ENCODE peak calls at places on chromosomes 2 and 18, in nine cellular contexts. One of them, this sample, is unnamed.

GRCh38 chr2:191521608-191522208 is 156.2 kb upstream of the NABP1 start:
- DNase-seq in IMR-90: peak
- DNase-seq in lower leg skin: no peak
- DNase-seq in Peyer's patch: no peak
- DNase-seq in HCT116: peak
- DNase-seq in body of pancreas: no peak
- DNase-seq in A549: peak
- DNase-seq in transverse colon: no peak
- DNase-seq in esophagus squamous epithelium: no peak
- DNase-seq in this sample: peak

GRCh38 chr18:3458952-3459853 is 9.2 kb downstream of the TGIF1 start:
- DNase-seq in IMR-90: peak
- DNase-seq in lower leg skin: no peak
- DNase-seq in Peyer's patch: no peak
- DNase-seq in HCT116: no peak
- DNase-seq in body of pancreas: no peak
- DNase-seq in A549: no peak
- DNase-seq in transverse colon: no peak
- DNase-seq in esophagus squamous epithelium: no peak
- DNase-seq in this sample: no peak

GRCh38 chr2:119407430-119408220 is 24.0 kb upstream of the TMEM37 start:
- DNase-seq in IMR-90: peak
- DNase-seq in lower leg skin: peak
- DNase-seq in Peyer's patch: no peak
- DNase-seq in HCT116: peak
- DNase-seq in body of pancreas: peak
- DNase-seq in A549: peak
- DNase-seq in transverse colon: peak
- DNase-seq in esophagus squamous epithelium: no peak
- DNase-seq in this sample: peak

GRCh38 chr18:43935051-43935412 is 657.7 kb upstream of the SYT4 start:
- DNase-seq in IMR-90: peak
- DNase-seq in lower leg skin: no peak
- DNase-seq in Peyer's patch: no peak
- DNase-seq in HCT116: no peak
- DNase-seq in body of pancreas: no peak
- DNase-seq in A549: no peak
- DNase-seq in transverse colon: no peak
- DNase-seq in esophagus squamous epithelium: no peak
- DNase-seq in this sample: no peak

GRCh38 chr18:48727685-48728084 is 188.9 kb downstream of the CTIF start:
- DNase-seq in IMR-90: no peak
- DNase-seq in lower leg skin: no peak
- DNase-seq in Peyer's patch: no peak
- DNase-seq in HCT116: no peak
- DNase-seq in body of pancreas: no peak
- DNase-seq in A549: no peak
- DNase-seq in transverse colon: no peak
- DNase-seq in esophagus squamous epithelium: no peak
- DNase-seq in this sample: no peak

GRCh38 chr2:136424112-136424511 is 306.2 kb upstream of the CXCR4 start:
- DNase-seq in IMR-90: no peak
- DNase-seq in lower leg skin: no peak
- DNase-seq in Peyer's patch: no peak
- DNase-seq in HCT116: no peak
- DNase-seq in body of pancreas: no peak
- DNase-seq in A549: no peak
- DNase-seq in transverse colon: no peak
- DNase-seq in esophagus squamous epithelium: no peak
- DNase-seq in this sample: no peak

GRCh38 chr2:126644630-126645191 is 11.2 kb upstream of the GYPC start:
- DNase-seq in IMR-90: no peak
- DNase-seq in lower leg skin: no peak
- DNase-seq in Peyer's patch: no peak
- DNase-seq in HCT116: no peak
- DNase-seq in body of pancreas: no peak
- DNase-seq in A549: no peak
- DNase-seq in transverse colon: no peak
- DNase-seq in esophagus squamous epithelium: no peak
- DNase-seq in this sample: no peak

GRCh38 chr2:172516299-172516698 is 39.6 kb upstream of the PDK1 start:
- DNase-seq in IMR-90: peak
- DNase-seq in lower leg skin: no peak
- DNase-seq in Peyer's patch: no peak
- DNase-seq in HCT116: no peak
- DNase-seq in body of pancreas: no peak
- DNase-seq in A549: no peak
- DNase-seq in transverse colon: no peak
- DNase-seq in esophagus squamous epithelium: no peak
- DNase-seq in this sample: no peak

GRCh38 chr2:134717706-134718094 is 1.1 kb downstream of the TMEM163 start:
- DNase-seq in IMR-90: no peak
- DNase-seq in lower leg skin: no peak
- DNase-seq in Peyer's patch: no peak
- DNase-seq in HCT116: no peak
- DNase-seq in body of pancreas: no peak
- DNase-seq in A549: no peak
- DNase-seq in transverse colon: no peak
- DNase-seq in esophagus squamous epithelium: no peak
- DNase-seq in this sample: no peak

GRCh38 chr2:222319576-222320440 is 21.0 kb upstream of the PAX3 start:
- DNase-seq in IMR-90: no peak
- DNase-seq in lower leg skin: no peak
- DNase-seq in Peyer's patch: no peak
- DNase-seq in HCT116: no peak
- DNase-seq in body of pancreas: no peak
- DNase-seq in A549: no peak
- DNase-seq in transverse colon: no peak
- DNase-seq in esophagus squamous epithelium: no peak
- DNase-seq in this sample: no peak

GRCh38 chr2:143936758-143937562 is 583.0 kb downstream of the ZEB2 start:
- DNase-seq in IMR-90: peak
- DNase-seq in lower leg skin: no peak
- DNase-seq in Peyer's patch: no peak
- DNase-seq in HCT116: no peak
- DNase-seq in body of pancreas: no peak
- DNase-seq in A549: no peak
- DNase-seq in transverse colon: no peak
- DNase-seq in esophagus squamous epithelium: no peak
- DNase-seq in this sample: no peak

GRCh38 chr2:42569883-42570282 is 1.5 kb downstream of the MTA3 start:
- DNase-seq in IMR-90: no peak
- DNase-seq in lower leg skin: no peak
- DNase-seq in Peyer's patch: no peak
- DNase-seq in HCT116: no peak
- DNase-seq in body of pancreas: no peak
- DNase-seq in A549: no peak
- DNase-seq in transverse colon: no peak
- DNase-seq in esophagus squamous epithelium: no peak
- DNase-seq in this sample: no peak

GRCh38 chr2:42567806-42568429 is 514 bp upstream of the MTA3 start:
- DNase-seq in IMR-90: no peak
- DNase-seq in lower leg skin: peak
- DNase-seq in Peyer's patch: peak
- DNase-seq in HCT116: no peak
- DNase-seq in body of pancreas: peak
- DNase-seq in A549: peak
- DNase-seq in transverse colon: peak
- DNase-seq in esophagus squamous epithelium: no peak
- DNase-seq in this sample: no peak

GRCh38 chr2:42567389-42567788 is 1.0 kb upstream of the MTA3 start:
- DNase-seq in IMR-90: peak
- DNase-seq in lower leg skin: no peak
- DNase-seq in Peyer's patch: no peak
- DNase-seq in HCT116: no peak
- DNase-seq in body of pancreas: no peak
- DNase-seq in A549: no peak
- DNase-seq in transverse colon: no peak
- DNase-seq in esophagus squamous epithelium: no peak
- DNase-seq in this sample: no peak

GRCh38 chr2:42569116-42569711 is 782 bp downstream of the MTA3 start:
- DNase-seq in IMR-90: peak
- DNase-seq in lower leg skin: no peak
- DNase-seq in Peyer's patch: no peak
- DNase-seq in HCT116: no peak
- DNase-seq in body of pancreas: peak
- DNase-seq in A549: peak
- DNase-seq in transverse colon: peak
- DNase-seq in esophagus squamous epithelium: no peak
- DNase-seq in this sample: peak

GRCh38 chr2:42568431-42569115 is at the start of gene MTA3:
- DNase-seq in IMR-90: no peak
- DNase-seq in lower leg skin: peak
- DNase-seq in Peyer's patch: peak
- DNase-seq in HCT116: no peak
- DNase-seq in body of pancreas: peak
- DNase-seq in A549: peak
- DNase-seq in transverse colon: peak
- DNase-seq in esophagus squamous epithelium: no peak
- DNase-seq in this sample: peak
- TF ChIP-seq POLR2A in IMR-90: no peak
- TF ChIP-seq POLR2A in lower leg skin: no peak
- TF ChIP-seq POLR2A in Peyer's patch: no peak
- TF ChIP-seq POLR2A in HCT116: no peak
- TF ChIP-seq POLR2A in body of pancreas: no peak
- TF ChIP-seq POLR2A in A549: peak
- TF ChIP-seq POLR2A in transverse colon: no peak
- TF ChIP-seq POLR2A in esophagus squamous epithelium: no peak
- TF ChIP-seq POLR2A in this sample: peak

DNA sequence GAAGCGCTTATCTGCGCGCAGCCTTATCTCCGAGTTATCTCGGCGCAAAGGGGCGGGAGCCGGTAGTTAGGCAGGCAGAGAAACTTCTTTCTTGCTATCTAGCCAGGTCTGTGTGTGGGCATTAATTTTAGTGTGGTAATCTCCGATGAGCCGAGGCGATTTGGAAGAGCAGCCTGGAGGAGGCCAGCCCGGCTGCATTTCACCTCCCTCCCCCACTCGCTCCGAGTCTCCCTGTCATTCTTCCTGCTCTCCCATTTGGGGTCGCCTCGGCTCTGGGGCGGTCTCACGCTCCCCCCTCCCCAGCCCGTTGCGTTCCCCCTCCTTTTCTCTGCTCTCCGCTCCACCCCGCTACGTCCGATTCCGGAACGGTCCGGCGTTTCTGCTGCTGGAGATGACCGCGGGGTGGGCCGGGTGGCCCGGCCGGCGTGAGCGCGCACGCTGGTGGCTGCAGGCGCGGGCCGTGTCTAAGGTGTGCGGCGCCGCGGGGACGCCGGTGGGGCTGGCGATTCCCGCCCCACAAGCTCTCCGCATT is 566 bp downstream of the GATA6 start:
- DNase-seq in IMR-90: peak
- DNase-seq in lower leg skin: no peak
- DNase-seq in Peyer's patch: no peak
- DNase-seq in HCT116: no peak
- DNase-seq in body of pancreas: peak
- DNase-seq in A549: no peak
- DNase-seq in transverse colon: no peak
- DNase-seq in esophagus squamous epithelium: no peak
- DNase-seq in this sample: no peak
- TF ChIP-seq POLR2A in IMR-90: no peak
- TF ChIP-seq POLR2A in lower leg skin: no peak
- TF ChIP-seq POLR2A in Peyer's patch: no peak
- TF ChIP-seq POLR2A in HCT116: peak
- TF ChIP-seq POLR2A in body of pancreas: no peak
- TF ChIP-seq POLR2A in A549: no peak
- TF ChIP-seq POLR2A in transverse colon: no peak
- TF ChIP-seq POLR2A in esophagus squamous epithelium: no peak
- TF ChIP-seq POLR2A in this sample: peak

GRCh38 chr2:210303498-210303897 is 11.5 kb downstream of the MYL1 start:
- DNase-seq in IMR-90: no peak
- DNase-seq in lower leg skin: no peak
- DNase-seq in Peyer's patch: no peak
- DNase-seq in HCT116: no peak
- DNase-seq in body of pancreas: no peak
- DNase-seq in A549: no peak
- DNase-seq in transverse colon: no peak
- DNase-seq in esophagus squamous epithelium: no peak
- DNase-seq in this sample: no peak
- TF ChIP-seq POLR2A in IMR-90: no peak
- TF ChIP-seq POLR2A in lower leg skin: no peak
- TF ChIP-seq POLR2A in Peyer's patch: no peak
- TF ChIP-seq POLR2A in HCT116: no peak
- TF ChIP-seq POLR2A in body of pancreas: no peak
- TF ChIP-seq POLR2A in A549: no peak
- TF ChIP-seq POLR2A in transverse colon: no peak
- TF ChIP-seq POLR2A in esophagus squamous epithelium: no peak
- TF ChIP-seq POLR2A in this sample: no peak

GRCh38 chr2:209499071-209499470 is 75.2 kb downstream of the MAP2 start:
- DNase-seq in IMR-90: peak
- DNase-seq in lower leg skin: no peak
- DNase-seq in Peyer's patch: no peak
- DNase-seq in HCT116: no peak
- DNase-seq in body of pancreas: no peak
- DNase-seq in A549: no peak
- DNase-seq in transverse colon: no peak
- DNase-seq in esophagus squamous epithelium: no peak
- DNase-seq in this sample: no peak

GRCh38 chr2:209501579-209501978 is 77.7 kb downstream of the MAP2 start:
- DNase-seq in IMR-90: no peak
- DNase-seq in lower leg skin: no peak
- DNase-seq in Peyer's patch: no peak
- DNase-seq in HCT116: no peak
- DNase-seq in body of pancreas: no peak
- DNase-seq in A549: no peak
- DNase-seq in transverse colon: no peak
- DNase-seq in esophagus squamous epithelium: no peak
- DNase-seq in this sample: no peak

GRCh38 chr2:209496586-209496982 is 72.7 kb downstream of the MAP2 start:
- DNase-seq in IMR-90: peak
- DNase-seq in lower leg skin: no peak
- DNase-seq in Peyer's patch: no peak
- DNase-seq in HCT116: no peak
- DNase-seq in body of pancreas: no peak
- DNase-seq in A549: no peak
- DNase-seq in transverse colon: no peak
- DNase-seq in esophagus squamous epithelium: no peak
- DNase-seq in this sample: no peak

GRCh38 chr2:209498574-209498973 is 74.7 kb downstream of the MAP2 start:
- DNase-seq in IMR-90: no peak
- DNase-seq in lower leg skin: no peak
- DNase-seq in Peyer's patch: no peak
- DNase-seq in HCT116: no peak
- DNase-seq in body of pancreas: no peak
- DNase-seq in A549: no peak
- DNase-seq in transverse colon: no peak
- DNase-seq in esophagus squamous epithelium: no peak
- DNase-seq in this sample: no peak

GRCh38 chr2:209495855-209496585 is 72.2 kb downstream of the MAP2 start:
- DNase-seq in IMR-90: peak
- DNase-seq in lower leg skin: no peak
- DNase-seq in Peyer's patch: no peak
- DNase-seq in HCT116: peak
- DNase-seq in body of pancreas: peak
- DNase-seq in A549: peak
- DNase-seq in transverse colon: no peak
- DNase-seq in esophagus squamous epithelium: no peak
- DNase-seq in this sample: peak
- TF ChIP-seq POLR2A in IMR-90: no peak
- TF ChIP-seq POLR2A in lower leg skin: no peak
- TF ChIP-seq POLR2A in Peyer's patch: no peak
- TF ChIP-seq POLR2A in HCT116: no peak
- TF ChIP-seq POLR2A in body of pancreas: no peak
- TF ChIP-seq POLR2A in A549: no peak
- TF ChIP-seq POLR2A in transverse colon: no peak
- TF ChIP-seq POLR2A in esophagus squamous epithelium: no peak
- TF ChIP-seq POLR2A in this sample: no peak

This sample was measured in H54.